ENCODE peak calls at places on chromosomes 5 and 9, in four cellular contexts. J is HFFc6; I is HTR-8/SVneo; U is activated CD8-positive, alpha-beta memory T cell treated with anti-CD3 and anti-CD28 coated beads, Interleukin-2, amount 10 ng/mL, durations not matched to agents 7 days and 5 days. F is an unnamed sample.
A peak's percentile ranks its signal among the peaks of the same experiment; 100 is the strongest.

GRCh38 chr9:80305136-80305535 is 733.4 kb downstream of the TLE4 start:
- DNase-seq in J (no peak), I (no peak), U (no peak), F (no peak)

GRCh38 chr5:65157906-65158603 is 323.7 kb downstream of the ADAMTS6 start:
- DNase-seq in J (no peak), I (no peak), U (no peak), F (no peak)

GRCh38 chr5:123303802-123304201 is 119.4 kb downstream of the CEP120 start:
- DNase-seq in J (no peak), I (no peak), U (no peak), F (no peak)

GRCh38 chr5:99945706-99946442 is 589.3 kb upstream of the FAM174A start:
- DNase-seq in J (no peak), I (no peak), U (no peak), F (no peak)

GRCh38 chr9:114017741-114018715 is 60.1 kb downstream of the AMBP start:
- DNase-seq in J (no peak), I (no peak), U (peak; percentile 29), F (no peak)

GRCh38 chr5:2192496-2192895 is 309.8 kb upstream of the IRX4 start:
- DNase-seq in J (no peak), I (no peak), U (no peak), F (no peak)

GRCh38 chr9:135247174-135247930 is 159.9 kb downstream of the OLFM1 start:
- DNase-seq in J (no peak), I (no peak), U (no peak), F (no peak)

GRCh38 chr5:137280656-137281055 is 218.5 kb downstream of the SPOCK1 start:
- DNase-seq in J (no peak), I (no peak), U (no peak), F (no peak)

GRCh38 chr5:14534773-14535172 is 46.8 kb upstream of the OTULINL start:
- DNase-seq in J (no peak), I (no peak), U (no peak), F (no peak)

GRCh38 chr5:3356016-3356415 is 239.6 kb upstream of the IRX1 start:
- DNase-seq in J (no peak), I (no peak), U (no peak), F (no peak)

GRCh38 chr5:63262191-63262981 is 683.8 kb downstream of the LRRC70 start:
- DNase-seq in J (peak; percentile 54), I (no peak), U (no peak), F (no peak)

GRCh38 chr9:5586391-5586802 is 42.5 kb upstream of the RIC1 start:
- DNase-seq in J (peak; percentile 86), I (no peak), U (no peak), F (peak; percentile 50)

GRCh38 chr9:72509635-72510034 is 11.8 kb upstream of the TMC1 start:
- DNase-seq in J (peak; percentile 34), I (no peak), U (no peak), F (peak; percentile 40)

GRCh38 chr5:147479431-147479830 is 30.4 kb downstream of the DPYSL3 start:
- DNase-seq in J (no peak), I (no peak), U (no peak), F (peak; percentile 11)

GRCh38 chr5:178180141-178180863 is 6.9 kb downstream of the GMCL2 start:
- DNase-seq in J (no peak), I (no peak), U (no peak), F (no peak)

GRCh38 chr5:14465086-14465485 is 116.5 kb upstream of the OTULINL start:
- DNase-seq in J (no peak), I (no peak), U (no peak), F (no peak)

GRCh38 chr9:97468658-97469448 is 32.6 kb upstream of the TMOD1 start:
- DNase-seq in J (peak; percentile 60), I (peak; percentile 63), U (peak; percentile 60), F (peak; percentile 86)

GRCh38 chr5:137778772-137779564 is 24.8 kb upstream of the HNRNPA0 start:
- DNase-seq in J (no peak), I (peak; percentile 38), U (no peak), F (peak; percentile 22)

GRCh38 chr5:177133845-177134652 is 476 bp downstream of the NSD1 start:
- DNase-seq in J (no peak), I (no peak), U (peak; percentile 62), F (no peak)

GRCh38 chr9:129312731-129313130 is 134.7 kb upstream of the IER5L start:
- DNase-seq in J (no peak), I (no peak), U (no peak), F (no peak)

GRCh38 chr9:69307446-69308216 is 17.4 kb upstream of the ENTREP1 start:
- DNase-seq in J (peak; percentile 55), I (no peak), U (no peak), F (peak; percentile 51)

GRCh38 chr9:37466037-37466709 is 923 bp upstream of the ZBTB5 start:
- DNase-seq in J (peak; percentile 69), I (peak; percentile 56), U (peak; percentile 56), F (peak; percentile 66)

GRCh38 chr9:89405832-89406231 is 87.5 kb downstream of the SECISBP2 start:
- DNase-seq in J (no peak), I (no peak), U (peak; percentile 52), F (no peak)

GRCh38 chr5:102591650-102592049 is 92.8 kb upstream of the SLCO6A1 start:
- DNase-seq in J (no peak), I (no peak), U (no peak), F (no peak)

F was measured in AG08395.